ENCODE peak calls at places on chromosome 19, in ten cellular contexts. E, L, K, T, J, H, Y, I, G and X are unnamed samples.
A peak's percentile ranks its signal among the peaks of the same experiment; 100 is the strongest.

GRCh38 chr19:43675269-43675879 is 5.4 kb upstream of the PLAUR start:
- DNase-seq in H (no peak), I (peak; percentile 70), K (no peak), G (no peak), E (no peak), J (peak; percentile 23), T (peak; percentile 93), Y (no peak), L (no peak), X (no peak)

GRCh38 chr19:5787554-5788182 is 3.1 kb upstream of the PRR22 start:
- DNase-seq in K (no peak), J (no peak), H (no peak), I (no peak), T (no peak), L (no peak), G (no peak), Y (peak; percentile 73), E (no peak), X (peak; percentile 55)

GRCh38 chr19:33064778-33065550 is at the start of gene RHPN2:
- DNase-seq in K (peak; percentile 85), Y (peak; percentile 80), J (peak; percentile 66), T (peak; percentile 66), G (peak; percentile 69), I (peak; percentile 81), H (no peak), E (peak; percentile 91), L (no peak), X (peak; percentile 96)

GRCh38 chr19:16715613-16716012 is 4.0 kb upstream of the NWD1 start:
- DNase-seq in H (no peak), J (no peak), L (no peak), E (no peak), Y (no peak), T (no peak), I (no peak), K (no peak), G (no peak), X (no peak)

GRCh38 chr19:17686592-17687042 is 1.5 kb downstream of the UNC13A start:
- DNase-seq in Y (no peak), H (no peak), I (peak; percentile 49), G (peak; percentile 41), L (no peak), T (peak; percentile 39), K (peak; percentile 84), J (no peak), E (peak; percentile 66), X (peak; percentile 76)

GRCh38 chr19:55376381-55376933 is at the start of gene TMEM190:
- DNase-seq in L (no peak), G (no peak), I (no peak), T (no peak), Y (no peak), J (no peak), K (no peak), E (peak; percentile 46), H (no peak), X (no peak)

GRCh38 chr19:31826325-31826724 is 477.1 kb upstream of the TSHZ3 start:
- DNase-seq in L (no peak), J (no peak), E (no peak), I (no peak), K (no peak), T (no peak), Y (no peak), G (no peak), H (no peak), X (no peak)

GRCh38 chr19:47374876-47375693 is 26.0 kb downstream of the DHX34 start:
- DNase-seq in J (no peak), L (no peak), I (no peak), E (no peak), Y (no peak), K (no peak), H (no peak), G (no peak), T (no peak), X (peak; percentile 71)

GRCh38 chr19:6608950-6609349 is 18.0 kb upstream of the CD70 start:
- DNase-seq in Y (no peak), J (no peak), K (no peak), T (no peak), H (no peak), E (no peak), L (no peak), G (no peak), I (peak; percentile 21), X (peak; percentile 11)

GRCh38 chr19:45630463-45630862 is 8.7 kb downstream of the EML2 start:
- DNase-seq in Y (no peak), K (no peak), G (no peak), E (no peak), H (no peak), T (peak; percentile 89), J (peak; percentile 85), L (no peak), I (peak; percentile 95), X (peak; percentile 98)

GRCh38 chr19:47036233-47036651 is 12.2 kb downstream of the TMEM160 start:
- DNase-seq in J (no peak), L (no peak), T (peak; percentile 25), H (no peak), G (no peak), E (peak; percentile 42), Y (peak; percentile 76), K (peak; percentile 65), I (peak; percentile 46), X (no peak)

GRCh38 chr19:10412257-10412977 is 7.9 kb upstream of the PDE4A start:
- DNase-seq in G (no peak), T (no peak), J (no peak), E (no peak), K (no peak), Y (no peak), L (no peak), H (peak; percentile 68), I (no peak), X (no peak)

GRCh38 chr19:49362048-49362925 is at the start of gene TEAD2:
- DNase-seq in J (peak; percentile 47), G (peak; percentile 86), Y (peak; percentile 79), H (peak; percentile 35), T (peak; percentile 63), K (peak; percentile 51), I (peak; percentile 77), L (peak; percentile 90), E (peak; percentile 90), X (peak; percentile 97)

GRCh38 chr19:48405010-48405659 is 11.7 kb downstream of the GRIN2D start:
- DNase-seq in G (no peak), I (no peak), J (no peak), K (no peak), L (no peak), E (no peak), H (no peak), T (no peak), Y (no peak), X (peak; percentile 63)

DNA sequence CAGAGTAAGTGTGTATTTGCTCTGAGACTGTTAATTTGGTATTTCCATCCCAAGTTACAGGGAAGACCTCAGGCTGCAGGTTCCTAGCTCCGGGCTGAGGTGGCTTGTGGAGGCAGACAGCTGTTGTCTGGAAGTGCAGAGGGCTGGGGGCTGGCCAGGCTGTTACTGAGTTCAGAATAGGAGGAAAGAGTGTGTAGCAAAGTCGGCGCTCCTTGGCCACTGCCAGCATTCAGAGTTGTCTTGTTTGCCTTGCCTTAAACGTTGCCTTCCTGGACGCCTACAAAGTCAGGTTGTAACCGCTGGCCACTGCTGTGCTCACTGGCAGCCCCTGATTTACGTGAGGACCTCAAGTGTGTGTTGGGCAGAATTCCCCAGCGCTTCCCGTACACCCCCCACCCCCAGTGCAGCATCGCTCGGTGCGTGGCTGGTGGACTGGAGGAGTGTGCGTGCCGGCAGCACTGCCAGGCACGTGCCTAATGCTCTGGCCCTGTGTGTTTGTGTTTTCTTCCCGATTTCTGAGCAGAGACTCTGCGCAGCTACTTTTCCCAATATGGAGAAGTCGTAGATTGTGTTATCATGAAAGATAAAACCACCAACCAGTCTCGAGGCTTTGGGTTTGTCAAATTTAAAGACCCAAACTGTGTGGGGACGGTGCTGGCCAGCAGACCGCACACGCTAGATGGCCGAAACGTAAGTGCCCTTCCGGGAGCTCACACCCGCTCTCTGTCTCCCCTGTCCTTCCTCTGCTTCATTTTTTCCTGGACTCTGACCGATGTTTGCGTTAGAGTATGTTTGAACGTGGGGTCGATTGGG is 10.5 kb downstream of the DAZAP1 start:
- DNase-seq in T (no peak), I (no peak), K (no peak), J (no peak), G (no peak), E (no peak), H (no peak), Y (no peak), L (no peak), X (no peak)
- H3K4me1 ChIP-seq in T (peaks cover 20% of the 10 kb centered on the region), I (peaks cover 14% of the 10 kb centered on the region), K (peaks cover 6% of the 10 kb centered on the region), J (peaks cover 21% of the 10 kb centered on the region), G (peaks cover 73% of the 10 kb centered on the region), E (peaks cover 9% of the 10 kb centered on the region), H (peaks cover 34% of the 10 kb centered on the region), Y (peaks cover 74% of the 10 kb centered on the region), L (peaks cover 47% of the 10 kb centered on the region), X (peaks cover 29% of the 10 kb centered on the region)

GRCh38 chr19:12668346-12668745 is 1.7 kb downstream of the WDR83 start:
- DNase-seq in L (no peak), J (no peak), T (no peak), Y (no peak), G (no peak), K (no peak), E (no peak), I (no peak), H (no peak), X (peak; percentile 62)
- H3K4me1 ChIP-seq in L (peaks cover 53% of the 10 kb centered on the region), J (peaks cover 12% of the 10 kb centered on the region), T (peaks cover 32% of the 10 kb centered on the region), Y (peaks cover 72% of the 10 kb centered on the region), G (peaks cover 52% of the 10 kb centered on the region), K (no peaks in the 10 kb centered on the region), E (peaks cover 7% of the 10 kb centered on the region), I (peaks cover 26% of the 10 kb centered on the region), H (peaks cover 63% of the 10 kb centered on the region), X (peaks cover 34% of the 10 kb centered on the region)

GRCh38 chr19:1268392-1269064 is 604 bp upstream of the CIRBP start:
- DNase-seq in T (no peak), E (no peak), Y (peak; percentile 91), L (peak; percentile 78), G (no peak), K (no peak), H (no peak), I (no peak), J (no peak), X (no peak)
- H3K4me1 ChIP-seq in T (peaks cover 64% of the 10 kb centered on the region), E (peaks cover 58% of the 10 kb centered on the region), Y (peaks cover 96% of the 10 kb centered on the region), L (peaks cover 80% of the 10 kb centered on the region), G (peaks cover 88% of the 10 kb centered on the region), K (peaks cover 31% of the 10 kb centered on the region), H (peaks cover 72% of the 10 kb centered on the region), I (peaks cover 40% of the 10 kb centered on the region), J (peaks cover 42% of the 10 kb centered on the region), X (peaks cover 54% of the 10 kb centered on the region)

GRCh38 chr19:13039211-13039789 is 44.0 kb downstream of the NFIX start:
- DNase-seq in J (no peak), I (peak; percentile 36), K (no peak), H (no peak), G (no peak), E (no peak), T (no peak), Y (no peak), L (no peak), X (no peak)

GRCh38 chr19:13040916-13041292 is 45.6 kb downstream of the NFIX start:
- DNase-seq in H (no peak), T (no peak), L (no peak), G (no peak), K (no peak), I (peak; percentile 28), E (no peak), Y (no peak), J (no peak), X (no peak)

GRCh38 chr19:13042443-13043130 is 47.3 kb downstream of the NFIX start:
- DNase-seq in Y (no peak), T (no peak), I (peak; percentile 65), J (peak; percentile 80), E (no peak), H (no peak), G (no peak), L (no peak), K (no peak), X (peak; percentile 62)

GRCh38 chr19:13038306-13039210 is 43.3 kb downstream of the NFIX start:
- DNase-seq in L (no peak), H (no peak), K (no peak), Y (no peak), I (peak; percentile 4), T (no peak), J (no peak), G (no peak), E (no peak), X (peak; percentile 81)

GRCh38 chr19:13040232-13040915 is 45.1 kb downstream of the NFIX start:
- DNase-seq in T (no peak), I (peak; percentile 35), L (peak; percentile 87), G (no peak), E (no peak), J (no peak), K (no peak), Y (no peak), H (no peak), X (no peak)
- H3K4me1 ChIP-seq in T (peaks cover 40% of the 10 kb centered on the region), I (peaks cover 94% of the 10 kb centered on the region), L (peaks cover 94% of the 10 kb centered on the region), G (peaks cover 100% of the 10 kb centered on the region), E (no peaks in the 10 kb centered on the region), J (peaks cover 49% of the 10 kb centered on the region), K (peaks cover 26% of the 10 kb centered on the region), Y (peaks cover 35% of the 10 kb centered on the region), H (no peaks in the 10 kb centered on the region), X (peaks cover 53% of the 10 kb centered on the region)